ENCODE peak calls at places on chromosome 10, in ten cellular contexts. Z, I, O, J, F, B, P, U, S and X are unnamed samples.

GRCh38 chr10:130108934-130109604 is 1.6 kb downstream of the C10orf143 start:
- DNase-seq in Z (no peak), I (no peak), O (no peak), J (no peak), F (no peak), B (no peak), P (no peak), U (no peak), S (no peak), X (no peak)

GRCh38 chr10:117987242-117987909 is 59.4 kb downstream of the RAB11FIP2 start:
- DNase-seq in Z (no peak), I (no peak), O (no peak), J (no peak), F (no peak), B (no peak), P (no peak), U (no peak), S (no peak), X (no peak)

GRCh38 chr10:32050145-32050544 is 6.1 kb downstream of the KIF5B start:
- DNase-seq in Z (no peak), I (no peak), O (no peak), J (no peak), F (peak; percentile 2), B (no peak), P (no peak), U (no peak), S (no peak), X (peak; percentile 11)

GRCh38 chr10:88879754-88880286 is at the start of gene STAMBPL1:
- DNase-seq in Z (peak; percentile 91), I (peak; percentile 58), O (peak; percentile 51), J (no peak), F (no peak), B (no peak), P (peak; percentile 36), U (no peak), S (no peak), X (no peak)

GRCh38 chr10:17151716-17152115 is 22.1 kb upstream of the CUBN start:
- DNase-seq in Z (no peak), I (no peak), O (no peak), J (no peak), F (no peak), B (no peak), P (no peak), U (no peak), S (no peak), X (no peak)

GRCh38 chr10:104045151-104046089 is 40.3 kb downstream of the COL17A1 start:
- DNase-seq in Z (no peak), I (no peak), O (no peak), J (peak; percentile 76), F (peak; percentile 68), B (no peak), P (no peak), U (no peak), S (peak; percentile 73), X (peak; percentile 86)

GRCh38 chr10:131695814-131696165 is 205.0 kb upstream of the PPP2R2D start:
- DNase-seq in Z (no peak), I (no peak), O (no peak), J (no peak), F (no peak), B (no peak), P (no peak), U (peak; percentile 62), S (no peak), X (no peak)

GRCh38 chr10:97851341-97852001 is 1.8 kb downstream of the GOLGA7B start:
- DNase-seq in Z (peak; percentile 93), I (no peak), O (peak; percentile 26), J (no peak), F (no peak), B (peak; percentile 53), P (no peak), U (no peak), S (no peak), X (no peak)

GRCh38 chr10:23325132-23325531 is 19.5 kb downstream of the C10orf67 start:
- DNase-seq in Z (no peak), I (no peak), O (no peak), J (no peak), F (no peak), B (no peak), P (no peak), U (no peak), S (no peak), X (no peak)

GRCh38 chr10:120313715-120314114 is 143.3 kb upstream of the PLPP4 start:
- DNase-seq in Z (no peak), I (no peak), O (no peak), J (no peak), F (no peak), B (no peak), P (no peak), U (no peak), S (no peak), X (no peak)

GRCh38 chr10:131905603-131906268 is 4.9 kb downstream of the PPP2R2D start:
- DNase-seq in Z (peak; percentile 79), I (no peak), O (no peak), J (no peak), F (no peak), B (no peak), P (no peak), U (peak; percentile 44), S (no peak), X (no peak)

GRCh38 chr10:60338002-60338564 is 51.6 kb downstream of the ANK3 start:
- DNase-seq in Z (no peak), I (no peak), O (no peak), J (no peak), F (no peak), B (no peak), P (no peak), U (no peak), S (no peak), X (no peak)

GRCh38 chr10:62817120-62817762 is 1.1 kb upstream of the EGR2 start:
- DNase-seq in Z (peak; percentile 86), I (peak; percentile 63), O (no peak), J (peak; percentile 29), F (peak; percentile 26), B (peak; percentile 18), P (no peak), U (peak; percentile 86), S (peak; percentile 32), X (peak; percentile 70)

GRCh38 chr10:44975487-44976331 is 2.9 kb downstream of the DEPP1 start:
- DNase-seq in Z (peak; percentile 66), I (no peak), O (no peak), J (peak; percentile 96), F (peak; percentile 56), B (peak; percentile 51), P (no peak), U (peak; percentile 79), S (peak; percentile 81), X (peak; percentile 95)

GRCh38 chr10:72525277-72525676 is 100.6 kb downstream of the MICU1 start:
- DNase-seq in Z (no peak), I (no peak), O (no peak), J (no peak), F (peak; percentile 62), B (no peak), P (no peak), U (no peak), S (no peak), X (peak; percentile 35)

GRCh38 chr10:77857272-77857671 is 69.3 kb downstream of the DLG5 start:
- DNase-seq in Z (no peak), I (no peak), O (no peak), J (no peak), F (peak; percentile 24), B (no peak), P (no peak), U (no peak), S (no peak), X (no peak)

GRCh38 chr10:67976292-67977245 is 92.1 kb downstream of the SIRT1 start:
- DNase-seq in Z (peak; percentile 74), I (peak; percentile 44), O (no peak), J (no peak), F (no peak), B (no peak), P (no peak), U (no peak), S (no peak), X (peak; percentile 20)

GRCh38 chr10:123614888-123615287 is 51.3 kb upstream of the GPR26 start:
- DNase-seq in Z (no peak), I (peak; percentile 49), O (peak; percentile 39), J (peak; percentile 35), F (peak; percentile 40), B (peak; percentile 17), P (no peak), U (peak; percentile 85), S (peak; percentile 17), X (peak; percentile 79)